ENCODE peak calls at places on chromosomes 4 and X, in ten cellular contexts. T is right atrium auricular region, O is HCT116, A is stomach, G is K562, E is OCI-LY7, P is heart left ventricle, W is upper lobe of left lung, H is ascending aorta, M is lung. D is an unnamed sample.

GRCh38 chr4:128440923-128441322 is 153.3 kb upstream of the PGRMC2 start:
- DNase-seq in T (no peak), O (no peak), A (no peak), G (no peak), E (no peak), P (no peak), W (no peak), H (no peak), M (no peak), D (no peak)

GRCh38 chr4:85953651-85954018 is 406.2 kb downstream of the MAPK10 start:
- DNase-seq in T (no peak), O (peak; percentile 37), A (no peak), G (no peak), E (no peak), P (no peak), W (no peak), H (no peak), M (no peak), D (peak; percentile 74)

GRCh38 chr4:5839751-5840674 is 52.9 kb downstream of the CRMP1 start:
- DNase-seq in T (peak; percentile 76), O (no peak), A (no peak), G (no peak), E (no peak), P (peak; percentile 86), W (no peak), H (no peak), M (no peak), D (peak; percentile 83)

GRCh38 chr4:152696764-152697250 is 17.0 kb upstream of the TMEM154 start:
- DNase-seq in T (no peak), O (peak; percentile 54), A (peak; percentile 30), G (no peak), E (no peak), P (no peak), W (no peak), H (no peak), M (no peak), D (peak; percentile 71)

GRCh38 chr4:52841707-52842456 is 20.2 kb upstream of the RASL11B start:
- DNase-seq in T (no peak), O (no peak), A (peak; percentile 27), G (no peak), E (no peak), P (peak; percentile 63), W (no peak), H (no peak), M (no peak), D (peak; percentile 48)

GRCh38 chrX:9611436-9612145 is 146.7 kb downstream of the TBL1X start:
- DNase-seq in T (no peak), O (no peak), A (no peak), G (no peak), E (no peak), P (no peak), W (no peak), H (no peak), M (no peak), D (no peak)

GRCh38 chr4:2413821-2414610 is 4.4 kb downstream of the ZFYVE28 start:
- DNase-seq in T (no peak), O (no peak), A (peak; percentile 38), G (peak; percentile 47), E (no peak), P (no peak), W (no peak), H (no peak), M (no peak), D (peak; percentile 64)

GRCh38 chrX:8433296-8434094 is 31.1 kb upstream of the VCX3B start:
- DNase-seq in T (no peak), O (no peak), A (no peak), G (no peak), E (no peak), P (no peak), W (no peak), H (no peak), M (no peak), D (no peak)

GRCh38 chr4:105280338-105280809 is 133.7 kb downstream of the TET2 start:
- DNase-seq in T (no peak), O (no peak), A (no peak), G (no peak), E (no peak), P (no peak), W (no peak), H (no peak), M (no peak), D (peak; percentile 96)

GRCh38 chr4:87032884-87033533 is 98.2 kb downstream of the AFF1 start:
- DNase-seq in T (no peak), O (no peak), A (no peak), G (no peak), E (no peak), P (no peak), W (no peak), H (no peak), M (no peak), D (peak; percentile 94)

GRCh38 chrX:123814343-123814742 is 45.5 kb upstream of the XIAP start:
- DNase-seq in T (no peak), O (no peak), A (no peak), G (no peak), E (no peak), P (no peak), W (no peak), H (no peak), M (no peak), D (no peak)

GRCh38 chrX:30990361-30990760 is 81.5 kb downstream of the FTHL17 start:
- DNase-seq in T (no peak), O (no peak), A (no peak), G (no peak), E (no peak), P (no peak), W (no peak), H (no peak), M (no peak), D (no peak)

GRCh38 chr4:97404876-97405523 is 738.3 kb downstream of the STPG2 start:
- DNase-seq in T (no peak), O (no peak), A (no peak), G (no peak), E (no peak), P (no peak), W (no peak), H (no peak), M (no peak), D (no peak)

GRCh38 chrX:106774981-106775380 is 27.5 kb upstream of the TBC1D8B start:
- DNase-seq in T (no peak), O (no peak), A (no peak), G (no peak), E (no peak), P (no peak), W (no peak), H (no peak), M (no peak), D (no peak)

GRCh38 chr4:126051709-126052424 is 737.1 kb downstream of the FAT4 start:
- DNase-seq in T (no peak), O (no peak), A (no peak), G (no peak), E (no peak), P (peak; percentile 26), W (no peak), H (no peak), M (no peak), D (peak; percentile 72)

GRCh38 chr4:8522160-8523120 is 57.8 kb upstream of the GPR78 start:
- DNase-seq in T (no peak), O (no peak), A (no peak), G (no peak), E (no peak), P (no peak), W (no peak), H (no peak), M (no peak), D (no peak)

DNA sequence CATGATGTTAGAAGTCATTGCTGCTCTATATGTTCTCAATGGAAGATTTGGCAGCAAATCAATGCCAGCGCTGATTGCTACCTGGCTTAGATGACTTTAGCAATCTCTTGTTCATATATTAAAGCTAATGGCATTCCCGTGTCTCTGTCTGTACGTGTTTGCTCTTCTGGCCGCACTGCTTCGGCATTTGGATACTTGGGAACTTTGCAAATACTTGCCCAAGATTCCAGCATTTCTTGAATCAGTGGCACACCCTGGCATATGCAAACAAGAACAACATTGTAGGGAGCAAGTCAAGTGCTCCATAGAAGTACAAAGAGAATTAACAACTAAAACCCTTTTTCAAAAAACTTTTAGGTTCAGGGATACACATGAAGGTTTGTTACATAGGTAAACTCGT is 128.9 kb upstream of the TMEM164 start:
- DNase-seq in T (no peak), O (no peak), A (peak; percentile 44), G (no peak), E (no peak), P (no peak), W (peak; percentile 26), H (no peak), M (no peak), D (no peak)
- H3K4me3 ChIP-seq in T (no peak overlapping the region), O (no peak overlapping the region), A (no peak overlapping the region), G (no peak overlapping the region), E (no peak overlapping the region), P (no peak overlapping the region), W (no peak overlapping the region), H (no peak overlapping the region), M (no peak overlapping the region), D (no peak overlapping the region)

GRCh38 chr4:56626963-56627362 is 54.1 kb downstream of the HOPX start:
- DNase-seq in T (no peak), O (no peak), A (peak; percentile 48), G (no peak), E (no peak), P (no peak), W (no peak), H (no peak), M (no peak), D (no peak)
- TF ChIP-seq CTCF in T (no peak), O (no peak), A (no peak), G (peak; percentile 19), E (peak; percentile 18), P (no peak), W (no peak), H (no peak), M (no peak), D (peak; percentile 12)

GRCh38 chr4:73404457-73404856 is 370 bp downstream of the ALB start:
- DNase-seq in T (no peak), O (no peak), A (no peak), G (no peak), E (no peak), P (no peak), W (no peak), H (no peak), M (no peak), D (no peak)
- H3K4me3 ChIP-seq in T (no peak overlapping the region), O (no peak overlapping the region), A (no peak overlapping the region), G (no peak overlapping the region), E (no peak overlapping the region), P (no peak overlapping the region), W (no peak overlapping the region), H (no peak overlapping the region), M (no peak overlapping the region), D (no peak overlapping the region)

GRCh38 chrX:40057405-40057804 is 40.4 kb downstream of the BCOR start:
- DNase-seq in T (no peak), O (no peak), A (no peak), G (no peak), E (no peak), P (no peak), W (no peak), H (no peak), M (no peak), D (no peak)
- TF ChIP-seq CTCF in T (no peak), O (peak; percentile 42), A (no peak), G (no peak), E (peak; percentile 29), P (no peak), W (no peak), H (peak; percentile 11), M (no peak), D (no peak)

GRCh38 chr4:40199179-40199670 is 2.4 kb downstream of the RHOH start:
- DNase-seq in T (no peak), O (no peak), A (no peak), G (no peak), E (peak; percentile 58), P (no peak), W (no peak), H (no peak), M (no peak), D (no peak)
- H3K4me3 ChIP-seq in T (no peak overlapping the region), O (no peak overlapping the region), A (no peak overlapping the region), G (peak overlapping the region; percentile 50), E (peak overlapping the region; percentile 79), P (no peak overlapping the region), W (peak overlapping the region; percentile 24), H (no peak overlapping the region), M (no peak overlapping the region), D (no peak overlapping the region)

D was measured in cardiac fibroblast.